ENCODE peak calls at places on chromosomes 4 and X, in five cellular contexts. One of them, this sample, is unnamed.

GRCh38 chr4:155339588-155339987 is 37.2 kb downstream of the MAP9 start:
- DNase-seq in psoas muscle: no peak
- DNase-seq in Panc1: no peak
- DNase-seq in epithelial cell of proximal tubule: peak
- DNase-seq in OCI-LY7: no peak
- DNase-seq in this sample: no peak

GRCh38 chr4:10008208-10009005 is 12.9 kb downstream of the SLC2A9 start:
- DNase-seq in psoas muscle: no peak
- DNase-seq in Panc1: no peak
- DNase-seq in epithelial cell of proximal tubule: no peak
- DNase-seq in OCI-LY7: no peak
- DNase-seq in this sample: no peak

GRCh38 chrX:37896491-37896890 is 49.1 kb upstream of the DYNLT3 start:
- DNase-seq in psoas muscle: no peak
- DNase-seq in Panc1: no peak
- DNase-seq in epithelial cell of proximal tubule: no peak
- DNase-seq in OCI-LY7: no peak
- DNase-seq in this sample: no peak

GRCh38 chrX:17375631-17376380 is 806 bp downstream of the NHS start:
- DNase-seq in psoas muscle: peak
- DNase-seq in Panc1: no peak
- DNase-seq in epithelial cell of proximal tubule: no peak
- DNase-seq in OCI-LY7: no peak
- DNase-seq in this sample: no peak

GRCh38 chrX:30806187-30806728 is 82.8 kb downstream of the TAB3 start:
- DNase-seq in psoas muscle: no peak
- DNase-seq in Panc1: no peak
- DNase-seq in epithelial cell of proximal tubule: no peak
- DNase-seq in OCI-LY7: no peak
- DNase-seq in this sample: no peak

GRCh38 chr4:85738721-85739120 is 263.8 kb downstream of the ARHGAP24 start:
- DNase-seq in psoas muscle: no peak
- DNase-seq in Panc1: no peak
- DNase-seq in epithelial cell of proximal tubule: no peak
- DNase-seq in OCI-LY7: no peak
- DNase-seq in this sample: no peak

GRCh38 chrX:106481341-106481740 is 130.4 kb upstream of the RADX start:
- DNase-seq in psoas muscle: no peak
- DNase-seq in Panc1: peak
- DNase-seq in epithelial cell of proximal tubule: peak
- DNase-seq in OCI-LY7: peak
- DNase-seq in this sample: no peak

GRCh38 chr4:138090145-138090917 is 151.8 kb downstream of the SLC7A11 start:
- DNase-seq in psoas muscle: peak
- DNase-seq in Panc1: peak
- DNase-seq in epithelial cell of proximal tubule: peak
- DNase-seq in OCI-LY7: peak
- DNase-seq in this sample: peak

GRCh38 chr4:173522874-173523395 is 7.1 kb downstream of the HAND2 start:
- DNase-seq in psoas muscle: no peak
- DNase-seq in Panc1: no peak
- DNase-seq in epithelial cell of proximal tubule: no peak
- DNase-seq in OCI-LY7: no peak
- DNase-seq in this sample: no peak

GRCh38 chr4:1060646-1061371 is 49.4 kb downstream of the FGFRL1 start:
- DNase-seq in psoas muscle: no peak
- DNase-seq in Panc1: no peak
- DNase-seq in epithelial cell of proximal tubule: no peak
- DNase-seq in OCI-LY7: no peak
- DNase-seq in this sample: no peak

GRCh38 chrX:29535212-29536162 is 679.9 kb upstream of the MAGEB2 start:
- DNase-seq in psoas muscle: no peak
- DNase-seq in Panc1: no peak
- DNase-seq in epithelial cell of proximal tubule: no peak
- DNase-seq in OCI-LY7: no peak
- DNase-seq in this sample: no peak

GRCh38 chr4:74423101-74423500 is 21.8 kb upstream of the AREG start:
- DNase-seq in psoas muscle: no peak
- DNase-seq in Panc1: no peak
- DNase-seq in epithelial cell of proximal tubule: no peak
- DNase-seq in OCI-LY7: no peak
- DNase-seq in this sample: no peak

GRCh38 chr4:14906805-14907204 is 95.5 kb upstream of the CPEB2 start:
- DNase-seq in psoas muscle: no peak
- DNase-seq in Panc1: no peak
- DNase-seq in epithelial cell of proximal tubule: no peak
- DNase-seq in OCI-LY7: no peak
- DNase-seq in this sample: no peak

GRCh38 chrX:148865237-148865636 is 364.8 kb downstream of the AFF2 start:
- DNase-seq in psoas muscle: no peak
- DNase-seq in Panc1: no peak
- DNase-seq in epithelial cell of proximal tubule: no peak
- DNase-seq in OCI-LY7: peak
- DNase-seq in this sample: no peak

This sample was measured in SK-N-MC.